ENCODE peak calls at places on chromosomes 1 and 21, in five cellular contexts. T is MM.1S, R is PC-3, U is GM23338, O is SK-N-SH. A is an unnamed sample.

GRCh38 chr21:27359141-27359540 is 392.3 kb upstream of the ADAMTS5 start:
- DNase-seq in T (no peak), R (no peak), U (no peak), O (no peak), A (no peak)

GRCh38 chr1:204741440-204741839 is 55.9 kb upstream of the LRRN2 start:
- DNase-seq in T (no peak), R (no peak), U (no peak), O (no peak), A (no peak)

GRCh38 chr1:162010175-162010506 is 13.5 kb downstream of the OLFML2B start:
- DNase-seq in T (no peak), R (no peak), U (no peak), O (no peak), A (no peak)

GRCh38 chr1:3573499-3573898 is 37.8 kb downstream of the MEGF6 start:
- DNase-seq in T (no peak), R (no peak), U (no peak), O (peak; percentile 95), A (no peak)

GRCh38 chr21:41903559-41904351 is 24.6 kb upstream of the PRDM15 start:
- DNase-seq in T (no peak), R (no peak), U (no peak), O (no peak), A (no peak)

GRCh38 chr1:215032911-215033310 is 49.6 kb upstream of the KCNK2 start:
- DNase-seq in T (peak; percentile 34), R (no peak), U (no peak), O (no peak), A (no peak)

GRCh38 chr1:21293537-21294265 is 3.4 kb upstream of the ECE1 start:
- DNase-seq in T (peak; percentile 85), R (no peak), U (no peak), O (no peak), A (no peak)

GRCh38 chr1:41683681-41684500 is 199.4 kb upstream of the EDN2 start:
- DNase-seq in T (no peak), R (peak; percentile 69), U (no peak), O (no peak), A (no peak)

GRCh38 chr1:197761654-197762053 is 13.6 kb downstream of the DENND1B start:
- DNase-seq in T (peak; percentile 65), R (no peak), U (no peak), O (no peak), A (no peak)

GRCh38 chr1:211813590-211813989 is 17.0 kb downstream of the LPGAT1 start:
- DNase-seq in T (no peak), R (peak; percentile 25), U (no peak), O (no peak), A (peak; percentile 7)

GRCh38 chr1:38005195-38006007 is at the start of gene FHL3:
- DNase-seq in T (no peak), R (peak; percentile 59), U (peak; percentile 89), O (peak; percentile 90), A (no peak)

GRCh38 chr21:29351691-29352090 is 53.0 kb downstream of the BACH1 start:
- DNase-seq in T (no peak), R (no peak), U (no peak), O (no peak), A (no peak)

GRCh38 chr1:173015629-173016028 is 35.1 kb downstream of the TNFSF18 start:
- DNase-seq in T (no peak), R (no peak), U (no peak), O (no peak), A (no peak)

GRCh38 chr1:117364240-117364639 is 3.0 kb upstream of the MAN1A2 start:
- DNase-seq in T (no peak), R (no peak), U (no peak), O (no peak), A (no peak)

GRCh38 chr1:157410457-157410856 is 141.9 kb downstream of the FCRL5 start:
- DNase-seq in T (no peak), R (no peak), U (no peak), O (no peak), A (no peak)

GRCh38 chr21:40685121-40685630 is 161.8 kb downstream of the DSCAM start:
- DNase-seq in T (no peak), R (no peak), U (no peak), O (no peak), A (no peak)

GRCh38 chr1:151867785-151868403 is 14.4 kb upstream of the THEM5 start:
- DNase-seq in T (no peak), R (peak; percentile 64), U (no peak), O (no peak), A (no peak)

GRCh38 chr1:246518456-246519205 is 11.6 kb upstream of the SMYD3 start:
- DNase-seq in T (no peak), R (no peak), U (no peak), O (no peak), A (no peak)

DNA sequence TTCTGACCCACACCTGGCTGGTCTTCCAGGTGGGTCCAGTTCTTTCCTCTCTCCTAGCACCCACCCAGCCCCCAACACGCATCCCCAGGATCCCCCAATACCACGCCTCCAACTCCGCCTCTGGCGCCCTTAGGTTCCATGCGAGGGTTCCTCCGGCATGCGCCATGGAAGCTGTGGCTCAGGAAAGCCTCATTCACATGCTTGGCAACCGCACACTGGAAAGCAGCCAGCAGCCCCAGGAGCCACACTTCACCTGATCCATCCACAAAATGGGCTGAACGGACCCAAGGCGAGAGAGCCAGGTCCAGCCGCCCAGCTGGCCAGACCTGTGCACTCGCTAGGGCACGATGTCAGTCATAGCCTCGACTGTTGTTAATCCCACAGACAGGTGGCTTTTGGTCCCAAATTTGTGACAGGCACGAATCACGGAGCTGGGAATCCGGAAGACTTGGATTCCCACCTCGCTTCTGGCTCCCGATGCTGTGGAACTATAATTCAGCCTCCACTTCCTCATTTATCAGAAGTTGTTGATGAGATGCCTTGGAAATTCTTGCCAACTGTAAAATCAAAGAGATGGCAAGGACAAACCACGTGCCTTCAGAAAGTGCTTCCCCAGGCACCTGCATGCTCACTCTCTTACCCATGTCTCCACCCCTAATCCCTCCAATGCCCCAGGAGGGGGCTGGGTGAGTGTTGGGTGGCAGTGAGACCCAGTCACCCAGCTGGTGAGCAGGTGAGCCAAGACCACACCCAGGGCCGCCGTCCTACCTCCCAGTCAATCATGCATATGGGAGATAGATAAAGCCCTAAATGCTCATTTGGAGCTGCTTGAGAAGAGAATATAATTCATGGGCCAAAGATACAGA is 161.0 kb downstream of the PSMG1 start:
- DNase-seq in T (no peak), R (no peak), U (no peak), O (no peak), A (no peak)
- H3K4me2 ChIP-seq in T (no peak overlapping the region), R (no peak overlapping the region), U (no peak overlapping the region), O (no peak overlapping the region), A (no peak overlapping the region)

GRCh38 chr1:203325418-203326091 is 20.2 kb downstream of the BTG2 start:
- DNase-seq in T (peak; percentile 55), R (no peak), U (no peak), O (no peak), A (no peak)

GRCh38 chr1:203325004-203325417 is 19.7 kb downstream of the BTG2 start:
- DNase-seq in T (peak; percentile 96), R (no peak), U (peak; percentile 70), O (no peak), A (no peak)

GRCh38 chr1:203323587-203323986 is 18.3 kb downstream of the BTG2 start:
- DNase-seq in T (no peak), R (no peak), U (no peak), O (no peak), A (no peak)

GRCh38 chr1:203322480-203323179 is 17.3 kb downstream of the BTG2 start:
- DNase-seq in T (no peak), R (no peak), U (no peak), O (no peak), A (no peak)

DNA sequence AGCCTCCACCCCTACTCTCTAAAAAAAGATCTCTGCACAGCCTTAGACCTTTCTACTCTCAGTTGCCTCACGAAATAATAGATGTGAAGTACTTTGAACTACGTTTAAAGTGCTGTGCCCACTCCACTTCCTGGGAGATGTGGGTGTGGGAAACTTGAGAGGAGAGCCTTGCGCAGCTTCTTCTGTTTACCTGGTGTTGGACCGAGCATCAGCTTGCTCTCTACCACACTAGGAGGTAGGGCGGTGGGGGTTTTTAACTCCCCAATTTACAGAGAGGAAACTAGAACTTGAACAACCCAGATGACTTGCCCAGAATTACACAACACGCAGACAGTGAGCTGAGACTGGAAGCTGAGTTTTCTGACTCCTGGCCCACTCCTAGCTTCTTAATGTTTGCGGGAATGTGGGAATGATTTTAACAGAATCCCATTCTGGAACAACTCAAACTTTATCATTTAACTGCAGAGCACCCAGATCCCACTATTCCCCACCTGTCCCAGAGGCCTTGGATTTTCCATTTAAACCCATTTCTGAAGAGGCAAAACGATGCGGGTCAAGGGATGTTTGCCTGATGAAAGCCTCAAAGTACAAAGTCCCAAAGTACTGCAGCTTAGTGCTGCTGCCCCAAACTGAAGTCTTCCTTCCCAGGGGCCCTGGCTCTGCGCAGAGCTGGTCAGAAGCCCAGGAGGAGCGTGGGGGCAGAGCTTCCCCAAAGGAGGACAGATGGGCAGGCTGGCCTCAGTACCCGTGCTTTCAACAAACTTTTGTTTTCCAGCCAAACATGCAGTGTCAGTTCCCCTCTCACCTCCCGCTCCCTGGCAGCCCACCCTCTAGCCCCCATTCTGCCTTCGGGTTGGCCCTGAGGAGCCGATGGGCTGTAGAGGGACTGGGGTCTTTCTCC is 19.0 kb downstream of the BTG2 start:
- DNase-seq in T (peak; percentile 60), R (no peak), U (no peak), O (no peak), A (no peak)
- H3F3A ChIP-seq in T (peaks cover 88% of the 10 kb centered on the region), R (no peaks in the 10 kb centered on the region), U (peaks cover 6% of the 10 kb centered on the region), O (no peaks in the 10 kb centered on the region), A (peaks cover 6% of the 10 kb centered on the region)

DNA sequence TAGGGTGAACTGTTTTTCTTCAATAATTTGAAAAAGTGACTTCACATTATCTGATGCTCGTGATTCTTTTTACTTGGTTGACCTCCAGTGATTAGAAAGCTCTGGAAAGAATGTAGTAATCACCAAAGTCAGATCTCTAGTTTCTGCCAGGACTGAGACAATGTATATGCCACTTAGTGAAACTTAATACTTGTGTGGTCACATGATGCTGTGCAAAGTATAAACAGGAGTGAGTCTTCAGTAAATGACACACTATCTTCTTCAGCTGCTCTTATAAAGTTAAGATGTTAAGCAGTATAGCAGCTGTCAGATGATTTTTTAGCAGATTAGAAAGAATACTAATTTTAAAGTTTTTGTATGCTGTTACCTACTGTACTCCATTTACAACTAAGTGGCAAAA is 17.2 kb downstream of the VCAM1 start:
- DNase-seq in T (peak; percentile 9), R (peak; percentile 56), U (no peak), O (no peak), A (no peak)
- H3K4me2 ChIP-seq in T (no peak overlapping the region), R (no peak overlapping the region), U (no peak overlapping the region), O (peak overlapping the region; percentile 1), A (no peak overlapping the region)

GRCh38 chr1:62688687-62689085 is 500 bp upstream of the DOCK7 start:
- DNase-seq in T (peak; percentile 17), R (peak; percentile 28), U (peak; percentile 44), O (no peak), A (no peak)

GRCh38 chr1:62687421-62687902 is 724 bp downstream of the DOCK7 start:
- DNase-seq in T (peak; percentile 35), R (peak; percentile 42), U (no peak), O (peak; percentile 78), A (no peak)

GRCh38 chr1:62687903-62688686 is at the start of gene DOCK7:
- DNase-seq in T (peak; percentile 66), R (peak; percentile 74), U (peak; percentile 93), O (peak; percentile 92), A (peak; percentile 71)

GRCh38 chr1:62685431-62685859 is 2.7 kb downstream of the DOCK7 start:
- DNase-seq in T (no peak), R (peak; percentile 12), U (no peak), O (no peak), A (no peak)

DNA sequence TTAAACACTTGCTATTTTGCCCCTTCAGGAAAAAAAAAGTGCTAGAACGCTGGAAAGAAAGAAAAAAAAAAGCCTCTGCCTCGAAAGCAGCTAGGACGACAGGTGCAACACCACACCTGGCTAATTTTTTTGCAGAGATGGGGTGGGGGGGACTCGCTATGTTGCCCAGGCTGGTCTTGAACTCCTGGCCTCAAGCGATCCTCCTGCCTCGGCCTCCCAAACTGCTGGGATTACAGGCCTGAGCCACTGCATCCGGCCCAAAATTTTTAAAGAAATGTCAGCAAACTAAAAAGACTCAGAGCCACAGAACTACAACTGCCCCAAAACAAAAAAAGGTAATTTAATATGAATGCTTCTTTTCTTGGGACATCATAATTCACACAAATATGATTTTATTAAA is 1.4 kb downstream of the DOCK7 start:
- DNase-seq in T (no peak), R (no peak), U (no peak), O (no peak), A (no peak)
- H3F3A ChIP-seq in T (no peaks in the 10 kb centered on the region), R (peaks cover 4% of the 10 kb centered on the region), U (peaks cover 4% of the 10 kb centered on the region), O (peaks cover 37% of the 10 kb centered on the region), A (peaks cover 11% of the 10 kb centered on the region)

A was measured in PC-9.